ENCODE peak calls at places on chromosomes 11 and 22, in six cellular contexts. One of them, this sample, is unnamed.

GRCh38 chr11:3837793-3838192 is 3.0 kb downstream of the RHOG start:
- DNase-seq in IMR-90: no peak
- DNase-seq in trophoblast cell: peak
- DNase-seq in neuronal stem cell: no peak
- DNase-seq in H1: no peak
- DNase-seq in mesenchymal stem cell: no peak
- DNase-seq in this sample: no peak

GRCh38 chr11:125451400-125452124 is 44.5 kb downstream of the FEZ1 start:
- DNase-seq in H1: no peak
- DNase-seq in trophoblast cell: peak
- DNase-seq in neuronal stem cell: peak
- DNase-seq in mesenchymal stem cell: peak
- DNase-seq in IMR-90: peak
- DNase-seq in this sample: peak

GRCh38 chr11:35477871-35478270 is 47.5 kb downstream of the PAMR1 start:
- DNase-seq in neuronal stem cell: no peak
- DNase-seq in IMR-90: no peak
- DNase-seq in mesenchymal stem cell: no peak
- DNase-seq in H1: no peak
- DNase-seq in trophoblast cell: no peak
- DNase-seq in this sample: peak

GRCh38 chr11:84922212-84922805 is 704.8 kb downstream of the DLG2 start:
- DNase-seq in trophoblast cell: no peak
- DNase-seq in H1: no peak
- DNase-seq in IMR-90: no peak
- DNase-seq in mesenchymal stem cell: no peak
- DNase-seq in neuronal stem cell: no peak
- DNase-seq in this sample: no peak

GRCh38 chr11:719214-720016 is 13.4 kb downstream of the EPS8L2 start:
- DNase-seq in neuronal stem cell: no peak
- DNase-seq in trophoblast cell: no peak
- DNase-seq in H1: no peak
- DNase-seq in mesenchymal stem cell: no peak
- DNase-seq in IMR-90: no peak
- DNase-seq in this sample: no peak

GRCh38 chr11:83554896-83555295 is 268.7 kb upstream of the CCDC90B start:
- DNase-seq in H1: no peak
- DNase-seq in neuronal stem cell: no peak
- DNase-seq in trophoblast cell: no peak
- DNase-seq in mesenchymal stem cell: no peak
- DNase-seq in IMR-90: no peak
- DNase-seq in this sample: no peak

GRCh38 chr22:47210112-47210657 is 447.7 kb downstream of the TBC1D22A start:
- DNase-seq in neuronal stem cell: no peak
- DNase-seq in H1: no peak
- DNase-seq in mesenchymal stem cell: no peak
- DNase-seq in IMR-90: no peak
- DNase-seq in trophoblast cell: no peak
- DNase-seq in this sample: no peak

GRCh38 chr11:57567512-57568329 is at the start of gene UBE2L6:
- DNase-seq in H1: no peak
- DNase-seq in mesenchymal stem cell: no peak
- DNase-seq in neuronal stem cell: peak
- DNase-seq in trophoblast cell: peak
- DNase-seq in IMR-90: no peak
- DNase-seq in this sample: peak

GRCh38 chr11:125939081-125939521 is 6.7 kb upstream of the VSIG10L2 start:
- DNase-seq in mesenchymal stem cell: no peak
- DNase-seq in trophoblast cell: no peak
- DNase-seq in IMR-90: no peak
- DNase-seq in H1: no peak
- DNase-seq in neuronal stem cell: no peak
- DNase-seq in this sample: peak

GRCh38 chr11:117575856-117576255 is 221.2 kb downstream of the DSCAML1 start:
- DNase-seq in trophoblast cell: no peak
- DNase-seq in H1: no peak
- DNase-seq in neuronal stem cell: no peak
- DNase-seq in mesenchymal stem cell: no peak
- DNase-seq in IMR-90: no peak
- DNase-seq in this sample: no peak

GRCh38 chr11:117582491-117582890 is 214.5 kb downstream of the DSCAML1 start:
- DNase-seq in mesenchymal stem cell: no peak
- DNase-seq in trophoblast cell: no peak
- DNase-seq in neuronal stem cell: no peak
- DNase-seq in IMR-90: no peak
- DNase-seq in H1: no peak
- DNase-seq in this sample: no peak

GRCh38 chr11:117583063-117583801 is 213.8 kb downstream of the DSCAML1 start:
- DNase-seq in mesenchymal stem cell: no peak
- DNase-seq in neuronal stem cell: peak
- DNase-seq in IMR-90: no peak
- DNase-seq in H1: no peak
- DNase-seq in trophoblast cell: no peak
- DNase-seq in this sample: peak

GRCh38 chr11:117580866-117581265 is 216.2 kb downstream of the DSCAML1 start:
- DNase-seq in IMR-90: no peak
- DNase-seq in trophoblast cell: no peak
- DNase-seq in H1: no peak
- DNase-seq in neuronal stem cell: no peak
- DNase-seq in mesenchymal stem cell: no peak
- DNase-seq in this sample: no peak

GRCh38 chr11:117579148-117579547 is 217.9 kb downstream of the DSCAML1 start:
- DNase-seq in trophoblast cell: no peak
- DNase-seq in neuronal stem cell: no peak
- DNase-seq in H1: no peak
- DNase-seq in IMR-90: no peak
- DNase-seq in mesenchymal stem cell: no peak
- DNase-seq in this sample: no peak
- H4K91ac ChIP-seq in trophoblast cell: no peak
- H4K91ac ChIP-seq in neuronal stem cell: no peak
- H4K91ac ChIP-seq in H1: no peak
- H4K91ac ChIP-seq in IMR-90: no peak
- H4K91ac ChIP-seq in mesenchymal stem cell: no peak
- H4K91ac ChIP-seq in this sample: no peak

GRCh38 chr11:93543292-93543977 is at the start of gene SMCO4:
- DNase-seq in H1: peak
- DNase-seq in neuronal stem cell: peak
- DNase-seq in IMR-90: peak
- DNase-seq in mesenchymal stem cell: peak
- DNase-seq in trophoblast cell: peak
- DNase-seq in this sample: peak
- H2BK120ac ChIP-seq in H1: peak
- H2BK120ac ChIP-seq in neuronal stem cell: no peak
- H2BK120ac ChIP-seq in IMR-90: peak
- H2BK120ac ChIP-seq in mesenchymal stem cell: no peak
- H2BK120ac ChIP-seq in trophoblast cell: peak
- H2BK120ac ChIP-seq in this sample: no peak

GRCh38 chr22:23065495-23066122 is 4.7 kb upstream of the GNAZ start:
- DNase-seq in H1: no peak
- DNase-seq in neuronal stem cell: no peak
- DNase-seq in trophoblast cell: no peak
- DNase-seq in mesenchymal stem cell: no peak
- DNase-seq in IMR-90: no peak
- DNase-seq in this sample: peak
- H4K91ac ChIP-seq in H1: no peak
- H4K91ac ChIP-seq in neuronal stem cell: no peak
- H4K91ac ChIP-seq in trophoblast cell: no peak
- H4K91ac ChIP-seq in mesenchymal stem cell: no peak
- H4K91ac ChIP-seq in IMR-90: no peak
- H4K91ac ChIP-seq in this sample: no peak

GRCh38 chr22:22198751-22199150 is 45.8 kb upstream of the VPREB1 start:
- DNase-seq in IMR-90: no peak
- DNase-seq in neuronal stem cell: no peak
- DNase-seq in H1: no peak
- DNase-seq in mesenchymal stem cell: no peak
- DNase-seq in trophoblast cell: no peak
- DNase-seq in this sample: no peak

GRCh38 chr22:22199634-22200033 is 45.0 kb upstream of the VPREB1 start:
- DNase-seq in neuronal stem cell: no peak
- DNase-seq in IMR-90: no peak
- DNase-seq in H1: no peak
- DNase-seq in mesenchymal stem cell: no peak
- DNase-seq in trophoblast cell: no peak
- DNase-seq in this sample: no peak

GRCh38 chr22:22196833-22197477 is 47.6 kb upstream of the VPREB1 start:
- DNase-seq in IMR-90: no peak
- DNase-seq in mesenchymal stem cell: no peak
- DNase-seq in H1: no peak
- DNase-seq in trophoblast cell: no peak
- DNase-seq in neuronal stem cell: no peak
- DNase-seq in this sample: no peak

GRCh38 chr22:22196018-22196533 is 48.5 kb upstream of the VPREB1 start:
- DNase-seq in H1: no peak
- DNase-seq in IMR-90: no peak
- DNase-seq in neuronal stem cell: no peak
- DNase-seq in trophoblast cell: no peak
- DNase-seq in mesenchymal stem cell: no peak
- DNase-seq in this sample: no peak

GRCh38 chr22:22197993-22198402 is 46.6 kb upstream of the VPREB1 start:
- DNase-seq in neuronal stem cell: no peak
- DNase-seq in trophoblast cell: no peak
- DNase-seq in H1: no peak
- DNase-seq in IMR-90: no peak
- DNase-seq in mesenchymal stem cell: no peak
- DNase-seq in this sample: no peak
- H2BK120ac ChIP-seq in neuronal stem cell: no peak
- H2BK120ac ChIP-seq in trophoblast cell: no peak
- H2BK120ac ChIP-seq in H1: no peak
- H2BK120ac ChIP-seq in IMR-90: no peak
- H2BK120ac ChIP-seq in mesenchymal stem cell: no peak
- H2BK120ac ChIP-seq in this sample: no peak

DNA sequence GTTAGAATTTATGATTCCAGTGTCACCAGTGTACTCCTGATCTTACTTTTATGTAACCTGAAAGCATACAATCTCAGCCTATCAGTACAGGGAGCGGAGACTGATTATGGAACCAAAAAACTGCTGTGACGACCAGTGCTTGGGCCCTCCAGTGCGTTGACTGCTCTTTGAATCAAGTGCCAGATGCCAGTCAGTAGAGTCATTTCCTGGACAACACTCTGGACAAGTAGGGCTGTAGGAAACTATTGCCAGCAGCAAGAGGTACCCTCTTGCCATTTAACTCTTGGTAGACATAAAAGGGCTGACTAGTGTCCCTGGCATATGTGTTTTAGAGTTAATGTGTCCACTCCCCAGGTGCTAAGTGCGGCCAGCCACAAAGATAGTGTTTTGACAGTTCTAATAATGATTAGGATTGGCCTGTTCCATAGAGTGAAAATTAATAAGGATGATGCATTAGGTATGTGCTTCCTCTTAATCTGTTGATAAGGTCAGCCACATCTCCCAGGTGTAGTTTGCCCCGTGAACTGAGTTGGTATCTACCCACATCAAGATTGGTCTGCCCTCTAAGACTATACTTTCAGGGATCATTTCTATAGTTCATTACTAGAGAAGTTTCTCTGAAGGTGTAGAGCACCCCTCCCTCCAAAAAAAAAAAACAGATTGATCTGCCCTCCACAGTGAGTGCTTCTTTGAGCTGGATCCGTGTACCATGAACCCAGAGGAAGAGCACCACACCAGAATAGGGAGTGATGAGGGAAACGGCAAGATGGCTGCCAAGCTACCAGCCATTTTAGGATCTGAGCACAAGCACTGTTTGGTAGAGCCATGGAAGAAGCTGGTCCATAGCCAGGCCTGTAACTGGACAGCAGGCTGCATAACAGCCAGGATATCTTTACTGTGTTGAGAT is 20.7 kb upstream of the AIFM3 start:
- DNase-seq in IMR-90: peak
- DNase-seq in trophoblast cell: no peak
- DNase-seq in H1: no peak
- DNase-seq in mesenchymal stem cell: peak
- DNase-seq in neuronal stem cell: no peak
- DNase-seq in this sample: no peak
- H4K91ac ChIP-seq in IMR-90: no peak
- H4K91ac ChIP-seq in trophoblast cell: no peak
- H4K91ac ChIP-seq in H1: no peak
- H4K91ac ChIP-seq in mesenchymal stem cell: no peak
- H4K91ac ChIP-seq in neuronal stem cell: no peak
- H4K91ac ChIP-seq in this sample: no peak

GRCh38 chr22:50289942-50290630 is 17.4 kb downstream of the PLXNB2 start:
- DNase-seq in neuronal stem cell: no peak
- DNase-seq in H1: no peak
- DNase-seq in mesenchymal stem cell: no peak
- DNase-seq in IMR-90: no peak
- DNase-seq in trophoblast cell: peak
- DNase-seq in this sample: no peak

GRCh38 chr22:50293441-50294318 is 13.8 kb downstream of the PLXNB2 start:
- DNase-seq in mesenchymal stem cell: peak
- DNase-seq in neuronal stem cell: peak
- DNase-seq in H1: no peak
- DNase-seq in trophoblast cell: peak
- DNase-seq in IMR-90: peak
- DNase-seq in this sample: peak

GRCh38 chr22:50294319-50294656 is 13.2 kb downstream of the PLXNB2 start:
- DNase-seq in H1: no peak
- DNase-seq in trophoblast cell: no peak
- DNase-seq in IMR-90: no peak
- DNase-seq in mesenchymal stem cell: no peak
- DNase-seq in neuronal stem cell: no peak
- DNase-seq in this sample: no peak

GRCh38 chr22:50289151-50289941 is 18.1 kb downstream of the PLXNB2 start:
- DNase-seq in IMR-90: no peak
- DNase-seq in mesenchymal stem cell: no peak
- DNase-seq in H1: no peak
- DNase-seq in trophoblast cell: no peak
- DNase-seq in neuronal stem cell: no peak
- DNase-seq in this sample: no peak

DNA sequence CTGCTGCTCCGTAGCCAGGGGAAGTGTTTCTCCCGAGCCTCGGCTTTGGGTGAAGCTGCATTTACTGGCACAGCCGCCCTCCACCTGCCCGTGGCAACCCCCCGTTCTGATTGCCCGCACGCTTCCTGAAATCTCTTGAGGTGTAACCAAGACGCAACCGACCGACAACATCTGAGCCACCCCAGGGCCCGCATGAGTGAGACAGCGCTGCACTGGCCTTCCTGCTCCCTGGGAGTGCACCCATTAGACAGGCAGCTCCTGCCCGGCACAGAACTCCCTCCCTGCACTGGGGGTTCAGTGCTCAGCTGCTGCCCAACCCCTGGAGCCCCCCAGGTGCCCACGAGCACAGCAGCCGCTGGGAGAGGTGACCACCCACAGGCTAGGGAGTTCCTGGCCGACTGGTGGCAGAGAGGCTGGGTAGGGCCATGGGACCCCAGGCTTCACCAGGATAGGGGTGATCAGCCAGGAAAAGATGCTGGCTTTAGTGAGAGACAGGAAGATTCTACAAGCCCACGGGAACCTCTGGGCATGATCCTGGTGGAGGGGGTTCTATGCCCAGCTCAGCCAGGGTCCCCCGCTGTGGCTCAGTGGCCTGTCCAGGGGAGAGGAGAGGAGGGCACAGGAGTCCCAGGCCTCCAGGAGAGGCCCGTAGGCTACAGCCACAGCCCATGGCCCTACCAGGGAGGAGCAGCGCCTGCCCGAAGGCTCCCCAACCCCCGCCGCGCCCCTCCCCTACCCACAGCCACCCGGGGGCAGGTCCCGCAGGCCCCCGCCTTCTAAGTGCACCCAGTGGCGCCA is 14.6 kb downstream of the PLXNB2 start:
- DNase-seq in trophoblast cell: peak
- DNase-seq in H1: no peak
- DNase-seq in neuronal stem cell: no peak
- DNase-seq in mesenchymal stem cell: no peak
- DNase-seq in IMR-90: no peak
- DNase-seq in this sample: no peak
- H2BK120ac ChIP-seq in trophoblast cell: peak
- H2BK120ac ChIP-seq in H1: peak
- H2BK120ac ChIP-seq in neuronal stem cell: peak
- H2BK120ac ChIP-seq in mesenchymal stem cell: peak
- H2BK120ac ChIP-seq in IMR-90: peak
- H2BK120ac ChIP-seq in this sample: no peak

This sample was measured in H9.